ENCODE peak calls at places on chromosomes 16 and 17, in six cellular contexts. Y, E, L, J, U and F are unnamed samples.

GRCh38 chr17:62809656-62810055 is 1.5 kb upstream of the MARCHF10 start:
- DNase-seq in Y (no peak), E (no peak), L (no peak), J (no peak), U (no peak), F (no peak)

GRCh38 chr16:83899272-83899897 is 470 bp downstream of the MLYCD start:
- DNase-seq in Y (peak; percentile 32), E (peak; percentile 50), L (peak; percentile 86), J (peak; percentile 67), U (no peak), F (no peak)

GRCh38 chr16:8741636-8742427 is 55.6 kb downstream of the TMEM186 start:
- DNase-seq in Y (no peak), E (no peak), L (no peak), J (no peak), U (no peak), F (no peak)

GRCh38 chr16:66692341-66692740 is 4.2 kb downstream of the CMTM4 start:
- DNase-seq in Y (no peak), E (no peak), L (no peak), J (no peak), U (no peak), F (no peak)

GRCh38 chr16:16797239-16797638 is 418.3 kb downstream of the NPIPA7 start:
- DNase-seq in Y (no peak), E (no peak), L (no peak), J (no peak), U (no peak), F (no peak)

GRCh38 chr17:82317394-82318168 is at the start of gene CD7:
- DNase-seq in Y (no peak), E (no peak), L (no peak), J (no peak), U (no peak), F (no peak)

GRCh38 chr16:78235168-78235800 is 135.8 kb downstream of the WWOX start:
- DNase-seq in Y (peak; percentile 75), E (peak; percentile 80), L (peak; percentile 88), J (peak; percentile 68), U (peak; percentile 55), F (no peak)

GRCh38 chr17:41962768-41963434 is 3.7 kb upstream of the CNP start:
- DNase-seq in Y (peak; percentile 71), E (peak; percentile 88), L (peak; percentile 89), J (peak; percentile 71), U (peak; percentile 59), F (no peak)

GRCh38 chr16:3088925-3089716 is 10.0 kb downstream of the ZSCAN10 start:
- DNase-seq in Y (no peak), E (no peak), L (no peak), J (no peak), U (no peak), F (no peak)

GRCh38 chr17:59830007-59830630 is 62.6 kb downstream of the TUBD1 start:
- DNase-seq in Y (no peak), E (no peak), L (peak; percentile 77), J (peak; percentile 54), U (no peak), F (no peak)

GRCh38 chr16:87628940-87629339 is 26.6 kb downstream of the JPH3 start:
- DNase-seq in Y (no peak), E (no peak), L (no peak), J (peak; percentile 50), U (no peak), F (no peak)

GRCh38 chr17:43175213-43176118 is 4.5 kb downstream of the NBR1 start:
- DNase-seq in Y (no peak), E (no peak), L (no peak), J (peak; percentile 21), U (no peak), F (no peak)

GRCh38 chr17:79917902-79918484 is 78.8 kb upstream of the CBX4 start:
- DNase-seq in Y (no peak), E (no peak), L (peak; percentile 59), J (no peak), U (no peak), F (no peak)

GRCh38 chr17:13544292-13544691 is 57.4 kb downstream of the HS3ST3A1 start:
- DNase-seq in Y (peak; percentile 59), E (no peak), L (no peak), J (peak; percentile 72), U (peak; percentile 38), F (no peak)

GRCh38 chr16:27448531-27449433 is 46.8 kb downstream of the IL21R start:
- DNase-seq in Y (no peak), E (no peak), L (no peak), J (no peak), U (no peak), F (no peak)

GRCh38 chr16:87576191-87576590 is 26.1 kb upstream of the JPH3 start:
- DNase-seq in Y (no peak), E (no peak), L (peak; percentile 53), J (no peak), U (no peak), F (no peak)

GRCh38 chr17:81518113-81518784 is 5.7 kb upstream of the ACTG1 start:
- DNase-seq in Y (no peak), E (no peak), L (no peak), J (peak; percentile 51), U (no peak), F (no peak)

GRCh38 chr16:27189335-27189972 is 13.9 kb upstream of the KDM8 start:
- DNase-seq in Y (no peak), E (no peak), L (peak; percentile 35), J (no peak), U (no peak), F (no peak)

GRCh38 chr16:68272501-68273209 is 8.3 kb downstream of the SLC7A6 start:
- DNase-seq in Y (no peak), E (no peak), L (no peak), J (no peak), U (no peak), F (no peak)

GRCh38 chr16:83689385-83689831 is 118.4 kb upstream of the HSBP1 start:
- DNase-seq in Y (no peak), E (no peak), L (peak; percentile 55), J (peak; percentile 95), U (no peak), F (no peak)

GRCh38 chr17:30249460-30249859 is 14.0 kb upstream of the SLC6A4 start:
- DNase-seq in Y (no peak), E (no peak), L (no peak), J (no peak), U (no peak), F (no peak)

GRCh38 chr17:30254150-30254549 is 18.7 kb upstream of the SLC6A4 start:
- DNase-seq in Y (no peak), E (no peak), L (no peak), J (no peak), U (no peak), F (no peak)

GRCh38 chr17:30253316-30253715 is 17.8 kb upstream of the SLC6A4 start:
- DNase-seq in Y (no peak), E (no peak), L (no peak), J (no peak), U (peak; percentile 35), F (no peak)

GRCh38 chr17:30248786-30249185 is 13.3 kb upstream of the SLC6A4 start:
- DNase-seq in Y (no peak), E (no peak), L (no peak), J (no peak), U (no peak), F (no peak)

GRCh38 chr17:30251931-30252330 is 16.4 kb upstream of the SLC6A4 start:
- DNase-seq in Y (no peak), E (no peak), L (no peak), J (no peak), U (no peak), F (peak; percentile 32)
- H3K36me3 ChIP-seq in Y (peaks cover 11% of the 10 kb centered on the region), E (peaks cover 13% of the 10 kb centered on the region), L (peaks cover 3% of the 10 kb centered on the region), J (peaks cover 24% of the 10 kb centered on the region), U (no peaks in the 10 kb centered on the region), F (peaks cover 34% of the 10 kb centered on the region)

GRCh38 chr17:50103252-50103651 is 8.1 kb downstream of the PDK2 start:
- DNase-seq in Y (no peak), E (no peak), L (no peak), J (no peak), U (no peak), F (no peak)
- H3K36me3 ChIP-seq in Y (no peaks in the 10 kb centered on the region), E (no peaks in the 10 kb centered on the region), L (no peaks in the 10 kb centered on the region), J (peaks cover 56% of the 10 kb centered on the region), U (no peaks in the 10 kb centered on the region), F (no peaks in the 10 kb centered on the region)

GRCh38 chr17:78211032-78211431 is 3.0 kb upstream of the BIRC5 start:
- DNase-seq in Y (no peak), E (no peak), L (no peak), J (no peak), U (no peak), F (no peak)
- H3K36me3 ChIP-seq in Y (no peaks in the 10 kb centered on the region), E (peaks cover 13% of the 10 kb centered on the region), L (no peaks in the 10 kb centered on the region), J (peaks cover 7% of the 10 kb centered on the region), U (no peaks in the 10 kb centered on the region), F (peaks cover 6% of the 10 kb centered on the region)

GRCh38 chr17:76880268-76880667 is 12.1 kb downstream of the MGAT5B start:
- DNase-seq in Y (no peak), E (no peak), L (no peak), J (no peak), U (no peak), F (no peak)
- H3K36me3 ChIP-seq in Y (no peaks in the 10 kb centered on the region), E (no peaks in the 10 kb centered on the region), L (no peaks in the 10 kb centered on the region), J (peaks cover 4% of the 10 kb centered on the region), U (no peaks in the 10 kb centered on the region), F (no peaks in the 10 kb centered on the region)

GRCh38 chr17:4267402-4267801 is 3.6 kb upstream of the ANKFY1 start:
- DNase-seq in Y (no peak), E (no peak), L (no peak), J (no peak), U (no peak), F (no peak)

GRCh38 chr17:4263282-4264215 is at the start of gene ANKFY1:
- DNase-seq in Y (peak; percentile 98), E (peak; percentile 98), L (peak; percentile 100), J (peak; percentile 95), U (peak; percentile 91), F (peak; percentile 14)

GRCh38 chr17:4269915-4270314 is 6.1 kb upstream of the ANKFY1 start:
- DNase-seq in Y (no peak), E (no peak), L (no peak), J (no peak), U (no peak), F (no peak)

GRCh38 chr17:4270746-4271145 is 7.0 kb upstream of the ANKFY1 start:
- DNase-seq in Y (no peak), E (no peak), L (no peak), J (no peak), U (no peak), F (no peak)

DNA sequence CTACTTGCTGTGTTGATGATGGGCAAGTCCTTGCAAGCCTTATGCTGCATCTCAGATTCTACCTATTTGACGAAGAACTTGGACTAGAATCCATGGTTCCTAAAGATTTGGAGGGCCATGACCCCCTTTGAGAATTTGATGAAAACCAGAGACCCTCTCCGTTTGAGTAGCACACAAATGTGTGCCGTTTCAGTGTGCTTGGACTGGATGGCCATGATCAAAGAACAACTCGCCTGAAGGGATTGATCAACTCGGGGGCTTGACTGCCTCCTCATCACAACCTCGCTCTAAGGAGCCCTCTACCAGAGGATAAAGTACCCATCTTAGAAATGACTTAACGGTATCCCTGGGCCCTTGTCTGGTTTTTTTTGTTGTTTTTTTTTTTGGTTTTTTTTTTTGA is 2.8 kb upstream of the ANKFY1 start:
- DNase-seq in Y (no peak), E (no peak), L (no peak), J (no peak), U (no peak), F (no peak)
- H3K36me3 ChIP-seq in Y (peaks cover 2% of the 10 kb centered on the region), E (peaks cover 18% of the 10 kb centered on the region), L (no peaks in the 10 kb centered on the region), J (peaks cover 7% of the 10 kb centered on the region), U (no peaks in the 10 kb centered on the region), F (peaks cover 35% of the 10 kb centered on the region)

GRCh38 chr17:44212507-44213402 is 6.7 kb downstream of the UBTF start:
- DNase-seq in Y (no peak), E (no peak), L (peak; percentile 76), J (no peak), U (no peak), F (no peak)
- H3K36me3 ChIP-seq in Y (peaks cover 17% of the 10 kb centered on the region), E (peaks cover 79% of the 10 kb centered on the region), L (peaks cover 5% of the 10 kb centered on the region), J (peaks cover 89% of the 10 kb centered on the region), U (peaks cover 9% of the 10 kb centered on the region), F (peaks cover 92% of the 10 kb centered on the region)